ENCODE peak calls at places on chromosome 12, in seven cellular contexts. M, V, R, E, I, T and D are unnamed samples.

GRCh38 chr12:32334384-32334783 is 65.0 kb upstream of the FGD4 start:
- DNase-seq in M (no peak), V (no peak), R (no peak), E (no peak), I (no peak), T (no peak), D (no peak)

GRCh38 chr12:52250048-52250990 is 17.3 kb downstream of the KRT7 start:
- DNase-seq in M (no peak), V (no peak), R (peak; percentile 70), E (no peak), I (no peak), T (no peak), D (no peak)

GRCh38 chr12:108768591-108769500 is 37.5 kb upstream of the CORO1C start:
- DNase-seq in M (peak; percentile 35), V (peak; percentile 63), R (peak; percentile 71), E (no peak), I (no peak), T (no peak), D (peak; percentile 43)

GRCh38 chr12:115632323-115632722 is 645.2 kb downstream of the MED13L start:
- DNase-seq in M (no peak), V (no peak), R (no peak), E (peak; percentile 8), I (no peak), T (no peak), D (no peak)

GRCh38 chr12:97862072-97862471 is 399.5 kb downstream of the RMST start:
- DNase-seq in M (no peak), V (no peak), R (no peak), E (no peak), I (no peak), T (no peak), D (no peak)

GRCh38 chr12:6829532-6830220 is 1.5 kb downstream of the P3H3 start:
- DNase-seq in M (no peak), V (peak; percentile 63), R (peak; percentile 52), E (no peak), I (no peak), T (no peak), D (no peak)

GRCh38 chr12:106305376-106305775 is 2.8 kb downstream of the TCP11L2 start:
- DNase-seq in M (no peak), V (no peak), R (no peak), E (peak; percentile 46), I (no peak), T (no peak), D (no peak)

GRCh38 chr12:26227376-26227775 is 32.0 kb downstream of the SSPN start:
- DNase-seq in M (no peak), V (no peak), R (no peak), E (no peak), I (no peak), T (no peak), D (no peak)

GRCh38 chr12:67456281-67456918 is 187.2 kb downstream of the CAND1 start:
- DNase-seq in M (no peak), V (no peak), R (no peak), E (peak; percentile 64), I (no peak), T (no peak), D (peak; percentile 69)

GRCh38 chr12:101727098-101727497 is 12.2 kb downstream of the SYCP3 start:
- DNase-seq in M (no peak), V (no peak), R (no peak), E (no peak), I (no peak), T (no peak), D (no peak)

GRCh38 chr12:1540690-1541089 is 53.7 kb downstream of the FBXL14 start:
- DNase-seq in M (no peak), V (peak; percentile 73), R (no peak), E (peak; percentile 91), I (no peak), T (peak; percentile 52), D (no peak)

GRCh38 chr12:129863938-129864337 is 39.9 kb downstream of the TMEM132D start:
- DNase-seq in M (no peak), V (no peak), R (no peak), E (no peak), I (no peak), T (no peak), D (no peak)

DNA sequence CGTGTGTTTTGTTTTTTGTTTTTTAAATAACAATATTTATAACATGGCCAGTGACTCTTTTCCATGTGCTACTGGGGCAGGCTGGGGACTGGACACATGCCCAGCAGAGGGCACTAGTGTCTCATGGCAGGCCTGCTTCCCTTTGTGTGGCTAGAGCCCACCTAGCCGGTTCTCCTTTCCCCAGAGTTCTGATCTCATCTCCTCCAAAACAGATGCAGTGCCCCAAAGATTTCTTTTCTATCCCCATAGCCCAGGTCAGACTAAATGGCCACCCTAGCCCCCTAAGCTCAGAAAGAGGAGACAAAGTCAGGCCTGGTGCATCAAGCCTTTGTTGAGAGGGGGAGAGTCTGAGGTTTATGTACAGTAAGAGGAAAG is 21.2 kb downstream of the PRPF40B start:
- DNase-seq in M (peak; percentile 81), V (peak; percentile 21), R (peak; percentile 68), E (peak; percentile 51), I (peak; percentile 71), T (no peak), D (peak; percentile 82)
- H3K4me1 ChIP-seq in M (peaks cover 8% of the 10 kb centered on the region), V (peaks cover 4% of the 10 kb centered on the region), R (no peaks in the 10 kb centered on the region), E (peaks cover 17% of the 10 kb centered on the region), I (peaks cover 22% of the 10 kb centered on the region), T (peaks cover 3% of the 10 kb centered on the region), D (peaks cover 4% of the 10 kb centered on the region)

DNA sequence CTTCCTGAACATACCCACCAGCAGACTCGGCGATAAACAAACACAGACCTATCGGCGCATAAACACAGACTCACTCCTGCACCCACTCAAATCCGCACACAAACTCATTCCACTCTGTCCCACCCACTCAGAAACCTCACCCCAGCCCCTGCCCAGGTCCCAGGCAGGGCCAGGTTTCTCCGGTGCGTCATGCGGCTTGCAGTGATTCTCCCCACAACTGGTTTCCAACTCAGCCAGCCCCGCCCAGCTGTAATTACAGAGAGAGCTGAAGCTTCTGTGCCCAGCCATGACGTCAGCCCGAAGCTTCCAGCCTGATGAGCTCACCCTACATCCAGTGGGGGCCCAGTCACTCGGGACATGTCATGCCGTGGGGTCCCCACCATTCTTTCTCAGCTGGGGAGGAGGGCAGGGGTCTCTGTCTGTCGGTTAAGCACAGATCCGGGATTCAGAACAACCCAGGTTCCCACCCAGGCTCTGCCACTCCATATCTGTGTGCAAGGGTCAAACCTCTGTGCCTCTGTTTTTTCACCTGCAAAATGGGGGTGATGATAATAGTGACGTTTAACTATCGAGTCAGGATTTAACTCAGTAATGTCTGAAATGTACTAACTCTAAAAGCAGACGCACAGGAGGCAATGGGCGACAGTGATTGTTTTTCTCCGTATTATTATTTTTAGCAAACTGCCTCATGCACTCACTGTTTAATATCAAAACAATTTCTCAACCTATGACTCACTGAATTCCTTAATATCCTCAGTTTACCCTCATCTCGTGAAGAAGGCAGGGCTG is 2.3 kb upstream of the HSPB8 start:
- DNase-seq in M (peak; percentile 92), V (peak; percentile 64), R (peak; percentile 78), E (peak; percentile 55), I (no peak), T (peak; percentile 56), D (peak; percentile 74)
- H3K4me3 ChIP-seq in M (peak overlapping the region; percentile 58), V (peak overlapping the region; percentile 34), R (peak overlapping the region; percentile 5), E (no peak overlapping the region), I (no peak overlapping the region), T (peak overlapping the region; percentile 27), D (no peak overlapping the region)

GRCh38 chr12:131797588-131797934 is 30.6 kb upstream of the MMP17 start:
- DNase-seq in M (no peak), V (no peak), R (no peak), E (no peak), I (no peak), T (no peak), D (no peak)

GRCh38 chr12:131795064-131795463 is 33.1 kb upstream of the MMP17 start:
- DNase-seq in M (no peak), V (no peak), R (no peak), E (no peak), I (no peak), T (no peak), D (no peak)

GRCh38 chr12:131796754-131797587 is 31.2 kb upstream of the MMP17 start:
- DNase-seq in M (no peak), V (no peak), R (no peak), E (no peak), I (no peak), T (no peak), D (no peak)

GRCh38 chr12:131795688-131796410 is 32.3 kb upstream of the MMP17 start:
- DNase-seq in M (no peak), V (no peak), R (no peak), E (peak; percentile 37), I (no peak), T (no peak), D (no peak)

DNA sequence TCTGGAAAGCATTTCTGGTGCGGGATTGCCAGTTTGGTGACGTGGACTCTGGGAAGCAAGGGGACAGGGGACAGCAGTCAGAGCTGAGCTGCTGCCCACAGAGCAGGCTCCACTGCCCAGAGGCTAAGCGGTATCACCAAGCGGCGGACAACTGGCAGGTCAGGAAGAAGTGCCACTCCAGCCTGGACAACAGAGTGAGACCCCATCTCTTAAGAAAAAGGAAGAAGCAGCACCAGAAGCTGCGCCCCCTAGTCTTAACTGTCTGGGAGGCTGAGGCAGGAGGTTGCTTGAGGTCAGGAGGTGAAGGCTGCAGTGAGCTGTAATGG is 31.8 kb upstream of the MMP17 start:
- DNase-seq in M (no peak), V (no peak), R (no peak), E (no peak), I (no peak), T (no peak), D (no peak)
- H3K27ac ChIP-seq in M (no peak overlapping the region), V (no peak overlapping the region), R (no peak overlapping the region), E (no peak overlapping the region), I (no peak overlapping the region), T (no peak overlapping the region), D (no peak overlapping the region)

DNA sequence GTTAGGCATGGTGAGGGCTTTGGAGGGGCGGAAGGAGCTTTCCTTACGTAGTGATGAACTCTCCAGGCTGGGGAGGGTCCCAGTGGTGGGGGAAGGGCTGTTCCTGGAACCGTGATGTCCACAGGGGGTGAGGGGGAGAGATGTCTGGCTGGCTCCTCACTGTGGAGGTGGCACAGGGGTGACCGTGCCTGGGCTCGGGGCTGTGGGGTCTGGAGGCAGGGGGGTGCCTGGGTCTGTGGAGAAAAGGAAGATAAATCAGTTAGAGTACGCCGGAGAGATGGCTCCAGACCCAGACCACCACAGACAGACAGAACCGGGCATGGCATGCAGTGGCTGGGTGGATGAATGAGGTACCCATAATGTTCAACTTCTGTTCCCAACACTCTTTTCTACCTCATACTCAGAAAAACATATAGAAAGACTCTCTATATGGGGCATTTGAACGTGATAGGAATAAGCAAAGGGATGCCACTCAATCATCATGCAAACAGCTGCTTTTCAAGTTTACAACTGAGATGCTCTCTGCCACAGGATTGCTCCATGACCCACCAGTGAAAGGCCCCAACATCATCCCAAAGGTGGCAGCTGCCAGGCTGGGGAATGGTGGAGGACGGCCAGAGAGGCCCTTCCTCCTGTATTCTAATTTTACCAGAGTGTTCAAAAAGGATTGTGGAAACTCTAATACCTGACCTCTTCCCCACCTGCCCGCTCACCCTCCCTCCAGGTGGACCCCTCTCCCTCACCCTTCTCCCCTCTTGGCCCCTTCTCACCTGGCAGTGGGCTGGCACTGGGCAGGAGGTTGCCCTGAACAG is 5.6 kb downstream of the MYL6 start:
- DNase-seq in M (no peak), V (no peak), R (no peak), E (no peak), I (no peak), T (no peak), D (no peak)
- H3K4me1 ChIP-seq in M (peaks cover 23% of the 10 kb centered on the region), V (peaks cover 14% of the 10 kb centered on the region), R (peaks cover 27% of the 10 kb centered on the region), E (peaks cover 18% of the 10 kb centered on the region), I (peaks cover 34% of the 10 kb centered on the region), T (peaks cover 15% of the 10 kb centered on the region), D (peaks cover 22% of the 10 kb centered on the region)

DNA sequence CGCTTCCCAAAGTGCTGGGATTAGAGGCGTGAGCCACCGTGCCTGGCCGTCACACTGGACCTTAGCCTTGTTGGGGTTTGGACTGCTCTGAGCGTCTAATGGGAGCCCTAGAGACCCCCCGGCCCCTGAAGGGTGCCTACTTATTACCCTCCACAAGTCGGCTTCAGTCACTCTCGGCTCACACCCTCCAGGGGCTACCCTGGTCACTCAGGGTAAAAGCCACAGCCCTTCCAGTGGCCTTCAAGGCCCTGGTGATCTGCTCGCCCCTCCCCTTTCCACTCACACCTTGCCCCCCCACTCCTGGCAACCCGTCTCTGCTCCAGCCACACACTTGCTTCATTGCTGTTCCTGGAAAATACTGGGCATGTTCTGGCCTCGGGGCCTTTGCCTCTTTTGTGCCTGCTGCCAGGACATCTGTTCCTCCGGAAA is 3.6 kb upstream of the MORN3 start:
- DNase-seq in M (peak; percentile 41), V (no peak), R (no peak), E (no peak), I (no peak), T (no peak), D (no peak)
- H3K4me3 ChIP-seq in M (peak overlapping the region; percentile 61), V (peak overlapping the region; percentile 58), R (peak overlapping the region; percentile 55), E (no peak overlapping the region), I (peak overlapping the region; percentile 44), T (peak overlapping the region; percentile 63), D (peak overlapping the region; percentile 60)